ENCODE peak calls at places on chromosomes 6 and 20, in eight cellular contexts. One of them, this sample, is unnamed.

GRCh38 chr20:11766961-11767360 is 150.7 kb upstream of the BTBD3 start:
- DNase-seq in prostate gland: no peak
- DNase-seq in HFFc6: no peak
- DNase-seq in transverse colon: no peak
- DNase-seq in GM23338: peak; percentile 74
- DNase-seq in astrocyte of the cerebellum: peak; percentile 4
- DNase-seq in GM20000: no peak
- DNase-seq in endothelial cell of umbilical vein: no peak
- DNase-seq in this sample: no peak

GRCh38 chr6:74871757-74872156 is 334.1 kb downstream of the COL12A1 start:
- DNase-seq in transverse colon: no peak
- DNase-seq in endothelial cell of umbilical vein: no peak
- DNase-seq in HFFc6: no peak
- DNase-seq in prostate gland: no peak
- DNase-seq in astrocyte of the cerebellum: peak; percentile 85
- DNase-seq in GM20000: no peak
- DNase-seq in GM23338: no peak
- DNase-seq in this sample: peak; percentile 34

GRCh38 chr20:41482647-41483552 is 116.3 kb upstream of the EMILIN3 start:
- DNase-seq in prostate gland: no peak
- DNase-seq in GM20000: no peak
- DNase-seq in endothelial cell of umbilical vein: peak; percentile 21
- DNase-seq in HFFc6: peak; percentile 88
- DNase-seq in GM23338: no peak
- DNase-seq in transverse colon: no peak
- DNase-seq in astrocyte of the cerebellum: peak; percentile 70
- DNase-seq in this sample: peak; percentile 47

GRCh38 chr6:1599469-1599868 is 10.2 kb upstream of the FOXC1 start:
- DNase-seq in GM20000: no peak
- DNase-seq in endothelial cell of umbilical vein: no peak
- DNase-seq in transverse colon: no peak
- DNase-seq in astrocyte of the cerebellum: no peak
- DNase-seq in HFFc6: no peak
- DNase-seq in prostate gland: no peak
- DNase-seq in GM23338: no peak
- DNase-seq in this sample: no peak

GRCh38 chr6:33000053-33000452 is 9.3 kb downstream of the HLA-DOA start:
- DNase-seq in GM23338: peak; percentile 93
- DNase-seq in transverse colon: no peak
- DNase-seq in HFFc6: no peak
- DNase-seq in astrocyte of the cerebellum: no peak
- DNase-seq in prostate gland: no peak
- DNase-seq in endothelial cell of umbilical vein: no peak
- DNase-seq in GM20000: peak; percentile 53
- DNase-seq in this sample: no peak

GRCh38 chr6:125140808-125141207 is 12.8 kb upstream of the TPD52L1 start:
- DNase-seq in transverse colon: no peak
- DNase-seq in GM23338: no peak
- DNase-seq in GM20000: no peak
- DNase-seq in prostate gland: no peak
- DNase-seq in endothelial cell of umbilical vein: no peak
- DNase-seq in astrocyte of the cerebellum: no peak
- DNase-seq in HFFc6: peak; percentile 49
- DNase-seq in this sample: no peak

GRCh38 chr6:88922775-88923548 is 40.5 kb downstream of the RNGTT start:
- DNase-seq in GM23338: no peak
- DNase-seq in prostate gland: no peak
- DNase-seq in GM20000: no peak
- DNase-seq in endothelial cell of umbilical vein: no peak
- DNase-seq in HFFc6: peak; percentile 27
- DNase-seq in transverse colon: no peak
- DNase-seq in astrocyte of the cerebellum: no peak
- DNase-seq in this sample: no peak

GRCh38 chr6:158758464-158758863 is 60.7 kb downstream of the EZR start:
- DNase-seq in HFFc6: no peak
- DNase-seq in endothelial cell of umbilical vein: no peak
- DNase-seq in GM20000: no peak
- DNase-seq in astrocyte of the cerebellum: no peak
- DNase-seq in prostate gland: no peak
- DNase-seq in GM23338: peak; percentile 72
- DNase-seq in transverse colon: no peak
- DNase-seq in this sample: no peak

GRCh38 chr6:157287923-157288322 is 35.4 kb downstream of the TMEM242 start:
- DNase-seq in prostate gland: no peak
- DNase-seq in transverse colon: no peak
- DNase-seq in astrocyte of the cerebellum: no peak
- DNase-seq in GM20000: no peak
- DNase-seq in endothelial cell of umbilical vein: no peak
- DNase-seq in HFFc6: no peak
- DNase-seq in GM23338: no peak
- DNase-seq in this sample: no peak

GRCh38 chr6:17448165-17448564 is 54.8 kb downstream of the CAP2 start:
- DNase-seq in prostate gland: no peak
- DNase-seq in astrocyte of the cerebellum: peak; percentile 73
- DNase-seq in HFFc6: peak; percentile 37
- DNase-seq in endothelial cell of umbilical vein: peak; percentile 11
- DNase-seq in GM23338: no peak
- DNase-seq in GM20000: no peak
- DNase-seq in transverse colon: no peak
- DNase-seq in this sample: no peak

GRCh38 chr6:15473741-15474161 is 189.1 kb downstream of the DTNBP1 start:
- DNase-seq in astrocyte of the cerebellum: peak; percentile 88
- DNase-seq in GM20000: no peak
- DNase-seq in HFFc6: peak; percentile 80
- DNase-seq in transverse colon: no peak
- DNase-seq in endothelial cell of umbilical vein: peak; percentile 62
- DNase-seq in GM23338: no peak
- DNase-seq in prostate gland: no peak
- DNase-seq in this sample: no peak

GRCh38 chr6:75824160-75824559 is 75.1 kb downstream of the MYO6 start:
- DNase-seq in transverse colon: no peak
- DNase-seq in GM20000: no peak
- DNase-seq in HFFc6: no peak
- DNase-seq in GM23338: no peak
- DNase-seq in endothelial cell of umbilical vein: no peak
- DNase-seq in astrocyte of the cerebellum: no peak
- DNase-seq in prostate gland: no peak
- DNase-seq in this sample: no peak

GRCh38 chr6:3407840-3408239 is 49.0 kb downstream of the SLC22A23 start:
- DNase-seq in astrocyte of the cerebellum: no peak
- DNase-seq in endothelial cell of umbilical vein: no peak
- DNase-seq in HFFc6: no peak
- DNase-seq in transverse colon: no peak
- DNase-seq in prostate gland: no peak
- DNase-seq in GM23338: no peak
- DNase-seq in GM20000: no peak
- DNase-seq in this sample: no peak

GRCh38 chr6:44225579-44226325 is 2.4 kb downstream of the SLC29A1 start:
- DNase-seq in transverse colon: no peak
- DNase-seq in GM20000: peak; percentile 23
- DNase-seq in HFFc6: no peak
- DNase-seq in endothelial cell of umbilical vein: no peak
- DNase-seq in prostate gland: no peak
- DNase-seq in astrocyte of the cerebellum: no peak
- DNase-seq in GM23338: no peak
- DNase-seq in this sample: no peak

GRCh38 chr6:75632247-75632646 is 30.6 kb downstream of the SENP6 start:
- DNase-seq in prostate gland: no peak
- DNase-seq in HFFc6: no peak
- DNase-seq in endothelial cell of umbilical vein: no peak
- DNase-seq in GM23338: no peak
- DNase-seq in astrocyte of the cerebellum: no peak
- DNase-seq in transverse colon: no peak
- DNase-seq in GM20000: no peak
- DNase-seq in this sample: no peak

GRCh38 chr20:37081717-37082289 is 14.0 kb downstream of the RBL1 start:
- DNase-seq in GM20000: no peak
- DNase-seq in transverse colon: peak; percentile 17
- DNase-seq in astrocyte of the cerebellum: no peak
- DNase-seq in HFFc6: no peak
- DNase-seq in GM23338: peak; percentile 29
- DNase-seq in endothelial cell of umbilical vein: peak; percentile 16
- DNase-seq in prostate gland: no peak
- DNase-seq in this sample: no peak

GRCh38 chr6:63808576-63808975 is 173.0 kb downstream of the PHF3 start:
- DNase-seq in endothelial cell of umbilical vein: no peak
- DNase-seq in astrocyte of the cerebellum: no peak
- DNase-seq in GM23338: no peak
- DNase-seq in prostate gland: no peak
- DNase-seq in transverse colon: no peak
- DNase-seq in HFFc6: no peak
- DNase-seq in GM20000: no peak
- DNase-seq in this sample: no peak

DNA sequence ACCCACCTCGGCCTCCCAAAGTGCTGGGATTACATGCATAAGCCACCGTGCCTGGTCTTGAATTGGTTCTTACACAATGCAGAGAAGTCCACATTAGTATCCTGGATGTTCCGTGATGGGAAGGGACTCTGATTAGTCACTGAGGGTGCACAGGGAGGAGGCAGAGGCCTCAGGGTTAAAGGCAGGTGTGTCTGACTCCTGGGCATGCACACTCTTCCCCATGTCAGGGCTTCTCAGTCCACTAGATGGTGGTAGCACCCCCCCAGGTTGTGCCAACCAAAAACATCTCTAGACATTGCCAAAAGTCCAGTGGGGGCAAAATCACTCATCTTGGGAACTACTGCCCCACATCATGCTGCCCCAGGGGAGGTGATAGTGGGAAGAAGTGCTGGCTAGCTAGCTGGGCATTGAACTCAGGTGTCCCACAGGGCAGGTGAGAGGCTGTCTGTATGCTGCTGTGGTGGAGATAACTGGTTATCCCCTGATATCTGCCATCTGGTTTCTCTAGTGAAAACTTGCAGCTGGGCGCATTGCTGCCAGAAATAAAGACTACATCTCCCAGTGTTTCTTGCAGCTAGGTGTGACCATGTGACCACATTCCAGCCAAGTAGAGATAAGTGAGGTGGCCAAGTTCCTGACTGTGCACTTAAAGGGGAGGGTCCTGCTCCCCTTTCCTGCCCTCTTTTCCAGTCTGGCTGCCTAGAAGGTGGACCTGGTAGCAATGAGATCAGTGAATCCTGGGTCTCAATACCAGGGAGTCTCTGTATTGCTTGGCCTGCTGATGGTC is 8.4 kb upstream of the NSFL1C start:
- DNase-seq in transverse colon: no peak
- DNase-seq in GM20000: no peak
- DNase-seq in HFFc6: no peak
- DNase-seq in prostate gland: no peak
- DNase-seq in astrocyte of the cerebellum: no peak
- DNase-seq in endothelial cell of umbilical vein: no peak
- DNase-seq in GM23338: peak; percentile 53
- DNase-seq in this sample: no peak
- TF ChIP-seq CTCF in transverse colon: no peak
- TF ChIP-seq CTCF in GM20000: no peak
- TF ChIP-seq CTCF in HFFc6: peak; percentile 61
- TF ChIP-seq CTCF in prostate gland: no peak
- TF ChIP-seq CTCF in astrocyte of the cerebellum: no peak
- TF ChIP-seq CTCF in endothelial cell of umbilical vein: peak; percentile 14
- TF ChIP-seq CTCF in GM23338: peak; percentile 32
- TF ChIP-seq CTCF in this sample: peak; percentile 14

GRCh38 chr6:28393912-28394662 is 5.5 kb downstream of the ZSCAN12 start:
- DNase-seq in endothelial cell of umbilical vein: peak; percentile 15
- DNase-seq in astrocyte of the cerebellum: no peak
- DNase-seq in transverse colon: no peak
- DNase-seq in GM20000: no peak
- DNase-seq in GM23338: peak; percentile 34
- DNase-seq in prostate gland: no peak
- DNase-seq in HFFc6: no peak
- DNase-seq in this sample: no peak
- TF ChIP-seq CTCF in endothelial cell of umbilical vein: no peak
- TF ChIP-seq CTCF in astrocyte of the cerebellum: peak; percentile 44
- TF ChIP-seq CTCF in transverse colon: peak; percentile 7
- TF ChIP-seq CTCF in GM20000: no peak
- TF ChIP-seq CTCF in GM23338: peak; percentile 42
- TF ChIP-seq CTCF in prostate gland: no peak
- TF ChIP-seq CTCF in HFFc6: peak; percentile 71
- TF ChIP-seq CTCF in this sample: no peak

GRCh38 chr20:49812463-49813304 is at the start of gene SLC9A8:
- DNase-seq in transverse colon: peak; percentile 89
- DNase-seq in GM20000: peak; percentile 88
- DNase-seq in GM23338: peak; percentile 91
- DNase-seq in astrocyte of the cerebellum: peak; percentile 37
- DNase-seq in endothelial cell of umbilical vein: peak; percentile 87
- DNase-seq in prostate gland: peak; percentile 79
- DNase-seq in HFFc6: peak; percentile 90
- DNase-seq in this sample: peak; percentile 74
- TF ChIP-seq CTCF in transverse colon: peak; percentile 37
- TF ChIP-seq CTCF in GM20000: no peak
- TF ChIP-seq CTCF in GM23338: no peak
- TF ChIP-seq CTCF in astrocyte of the cerebellum: peak; percentile 47
- TF ChIP-seq CTCF in endothelial cell of umbilical vein: peak; percentile 27
- TF ChIP-seq CTCF in prostate gland: peak; percentile 22
- TF ChIP-seq CTCF in HFFc6: peak; percentile 64
- TF ChIP-seq CTCF in this sample: peak; percentile 2

DNA sequence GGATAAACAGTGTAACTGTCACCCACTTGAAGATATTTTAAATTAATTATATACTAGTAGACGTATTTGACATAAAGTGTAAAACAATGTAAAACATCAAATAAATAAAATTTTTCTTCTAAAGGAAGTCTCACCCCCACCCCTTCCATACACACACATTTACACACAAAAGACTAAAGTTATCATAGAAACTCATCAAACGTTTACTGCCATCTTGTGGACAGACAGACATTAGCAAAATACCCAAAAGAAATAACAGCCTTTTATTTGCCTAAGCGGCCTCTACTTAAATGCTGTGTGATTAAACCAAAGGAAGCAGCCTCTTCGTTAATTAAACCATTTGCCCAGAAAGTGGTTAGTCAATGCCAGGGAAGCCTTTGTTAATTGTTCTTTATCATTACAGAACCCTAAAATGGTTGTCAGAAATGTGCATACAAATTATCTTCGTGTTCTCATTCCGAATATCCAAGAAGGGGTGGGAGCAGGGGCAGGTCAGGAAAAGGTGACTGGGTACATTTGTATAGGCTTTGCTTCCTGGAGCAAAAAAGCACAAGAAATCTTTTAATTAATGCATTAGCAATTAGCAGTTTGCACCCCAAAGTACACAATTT is 176.2 kb upstream of the SASH1 start:
- DNase-seq in endothelial cell of umbilical vein: peak; percentile 75
- DNase-seq in HFFc6: peak; percentile 62
- DNase-seq in GM23338: peak; percentile 71
- DNase-seq in prostate gland: peak; percentile 22
- DNase-seq in astrocyte of the cerebellum: peak; percentile 60
- DNase-seq in GM20000: peak; percentile 27
- DNase-seq in transverse colon: no peak
- DNase-seq in this sample: peak; percentile 1
- TF ChIP-seq CTCF in endothelial cell of umbilical vein: peak; percentile 39
- TF ChIP-seq CTCF in HFFc6: peak; percentile 90
- TF ChIP-seq CTCF in GM23338: peak; percentile 71
- TF ChIP-seq CTCF in prostate gland: peak; percentile 27
- TF ChIP-seq CTCF in astrocyte of the cerebellum: peak; percentile 47
- TF ChIP-seq CTCF in GM20000: peak; percentile 40
- TF ChIP-seq CTCF in transverse colon: peak; percentile 63
- TF ChIP-seq CTCF in this sample: peak; percentile 52

GRCh38 chr6:70210462-70210861 is 92.4 kb downstream of the COL9A1 start:
- DNase-seq in HFFc6: no peak
- DNase-seq in GM20000: no peak
- DNase-seq in endothelial cell of umbilical vein: no peak
- DNase-seq in transverse colon: no peak
- DNase-seq in prostate gland: no peak
- DNase-seq in astrocyte of the cerebellum: no peak
- DNase-seq in GM23338: peak; percentile 22
- DNase-seq in this sample: no peak
- TF ChIP-seq CTCF in HFFc6: peak; percentile 39
- TF ChIP-seq CTCF in GM20000: no peak
- TF ChIP-seq CTCF in endothelial cell of umbilical vein: no peak
- TF ChIP-seq CTCF in transverse colon: peak; percentile 26
- TF ChIP-seq CTCF in prostate gland: no peak
- TF ChIP-seq CTCF in astrocyte of the cerebellum: peak; percentile 25
- TF ChIP-seq CTCF in GM23338: no peak
- TF ChIP-seq CTCF in this sample: peak; percentile 30

This sample was measured in kidney epithelial cell.